ENCODE peak calls at places on chromosome 21, in four cellular contexts. E is IMR-90, Q is K562, S is GM12878. V is an unnamed sample.

GRCh38 chr21:39317134-39318090 is 4.0 kb upstream of the BRWD1 start:
- DNase-seq in E (no peak), Q (peak; percentile 57), S (no peak), V (no peak)

GRCh38 chr21:26943916-26944315 is 23.0 kb downstream of the ADAMTS5 start:
- DNase-seq in E (no peak), Q (no peak), S (no peak), V (no peak)

GRCh38 chr21:8991968-8992621 is 1529.3 kb upstream of the TPTE start:
- DNase-seq in E (no peak), Q (peak; percentile 40), S (no peak), V (no peak)

GRCh38 chr21:40128891-40129290 is 261.7 kb downstream of the PCP4 start:
- DNase-seq in E (no peak), Q (no peak), S (no peak), V (no peak)

GRCh38 chr21:44510508-44511218 is 29.3 kb downstream of the KRTAP10-1 start:
- DNase-seq in E (no peak), Q (peak; percentile 80), S (no peak), V (peak; percentile 33)

GRCh38 chr21:44059710-44060109 is 47.5 kb upstream of the PWP2 start:
- DNase-seq in E (no peak), Q (no peak), S (no peak), V (no peak)

GRCh38 chr21:26550357-26550756 is 22.7 kb downstream of the CYYR1 start:
- DNase-seq in E (no peak), Q (no peak), S (no peak), V (no peak)

GRCh38 chr21:39804264-39804663 is 59.3 kb downstream of the IGSF5 start:
- DNase-seq in E (no peak), Q (no peak), S (no peak), V (no peak)

GRCh38 chr21:41778974-41779600 is 12.2 kb upstream of the RIPK4 start:
- DNase-seq in E (no peak), Q (no peak), S (no peak), V (no peak)

GRCh38 chr21:41507521-41508414 is at the start of gene TMPRSS2:
- DNase-seq in E (no peak), Q (no peak), S (no peak), V (no peak)

GRCh38 chr21:25952306-25952705 is 217.5 kb downstream of the GABPA start:
- DNase-seq in E (no peak), Q (no peak), S (no peak), V (peak; percentile 91)

GRCh38 chr21:41374177-41374712 is 12.4 kb downstream of the MX2 start:
- DNase-seq in E (no peak), Q (no peak), S (no peak), V (no peak)

GRCh38 chr21:44054710-44055109 is 42.6 kb downstream of the TRAPPC10 start:
- DNase-seq in E (peak; percentile 56), Q (no peak), S (no peak), V (no peak)

GRCh38 chr21:17736072-17736471 is 83.1 kb downstream of the C21orf91 start:
- DNase-seq in E (no peak), Q (no peak), S (no peak), V (no peak)

GRCh38 chr21:44353200-44353970 is at the start of gene TRPM2:
- DNase-seq in E (no peak), Q (no peak), S (no peak), V (no peak)

GRCh38 chr21:38752051-38752505 is 53.7 kb upstream of the ETS2 start:
- DNase-seq in E (no peak), Q (no peak), S (no peak), V (no peak)

GRCh38 chr21:17612023-17612564 is 607 bp downstream of the BTG3 start:
- DNase-seq in E (peak; percentile 59), Q (no peak), S (no peak), V (no peak)

GRCh38 chr21:27371688-27372331 is 404.9 kb upstream of the ADAMTS5 start:
- DNase-seq in E (peak; percentile 71), Q (no peak), S (no peak), V (peak; percentile 29)

GRCh38 chr21:25862596-25862995 is 127.8 kb downstream of the GABPA start:
- DNase-seq in E (peak; percentile 39), Q (peak; percentile 40), S (no peak), V (no peak)

GRCh38 chr21:31347435-31348032 is 3.5 kb upstream of the TIAM1 start:
- DNase-seq in E (peak; percentile 50), Q (peak; percentile 29), S (no peak), V (no peak)

GRCh38 chr21:39007532-39007931 is 175.7 kb downstream of the PSMG1 start:
- DNase-seq in E (no peak), Q (no peak), S (no peak), V (no peak)

GRCh38 chr21:33971492-33972013 is 55.9 kb upstream of the ATP5PO start:
- DNase-seq in E (peak; percentile 22), Q (no peak), S (no peak), V (peak; percentile 12)
- TF ChIP-seq FOS in E (no peak), Q (no peak), S (no peak), V (no peak)

GRCh38 chr21:45529785-45530422 is 12.3 kb downstream of the SLC19A1 start:
- DNase-seq in E (no peak), Q (no peak), S (no peak), V (no peak)
- H3K36me3 ChIP-seq in E (peaks cover 19% of the 10 kb centered on the region), Q (peaks cover 92% of the 10 kb centered on the region), S (peaks cover 3% of the 10 kb centered on the region), V (peaks cover 2% of the 10 kb centered on the region)

GRCh38 chr21:28518620-28519019 is 474.1 kb downstream of the LTN1 start:
- DNase-seq in E (peak; percentile 35), Q (no peak), S (no peak), V (peak; percentile 79)

GRCh38 chr21:28523367-28523766 is 469.3 kb downstream of the LTN1 start:
- DNase-seq in E (no peak), Q (no peak), S (no peak), V (peak; percentile 78)

GRCh38 chr21:28516996-28517592 is 475.6 kb downstream of the LTN1 start:
- DNase-seq in E (no peak), Q (peak; percentile 11), S (peak; percentile 8), V (peak; percentile 32)

DNA sequence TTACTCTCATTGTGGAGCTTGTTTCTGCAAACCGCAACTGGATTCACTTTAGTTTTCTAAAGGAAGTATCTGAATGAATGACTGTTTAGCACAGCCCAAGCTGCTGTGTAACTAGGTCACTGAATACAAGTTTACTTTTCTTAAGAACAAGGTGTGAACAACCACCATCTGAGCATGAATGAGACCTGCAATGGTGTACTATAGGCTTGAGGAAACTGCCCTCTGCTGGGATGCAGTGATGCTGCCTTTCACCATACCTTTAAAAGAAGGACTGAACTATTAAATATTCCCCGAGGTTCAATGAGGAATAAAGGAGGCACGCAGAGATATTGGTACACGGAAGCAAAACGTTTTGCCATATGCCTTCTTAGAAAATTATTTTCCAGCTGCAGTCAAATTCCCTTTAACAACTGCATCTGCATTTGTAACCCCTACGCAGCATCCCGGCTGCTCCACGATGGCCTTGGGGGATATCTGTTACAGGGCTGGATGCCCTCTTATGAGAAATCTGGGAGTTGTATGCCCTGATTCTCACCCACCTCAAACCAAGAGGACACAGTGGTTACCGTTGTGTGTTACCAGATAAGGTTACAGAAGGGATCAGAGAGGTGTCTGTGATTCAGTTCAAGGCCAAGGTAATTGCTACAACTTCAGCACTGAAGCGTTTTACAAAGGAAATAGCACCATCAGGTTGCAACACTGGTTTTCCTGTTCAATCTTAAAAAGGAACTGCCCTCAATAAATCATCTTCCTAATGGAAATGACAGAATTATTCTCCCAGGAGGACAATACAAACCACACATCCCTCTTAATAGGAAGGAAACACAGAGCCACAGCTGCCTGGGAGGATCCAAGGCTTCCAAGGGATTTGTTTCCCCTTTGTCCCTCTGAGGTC is 470.5 kb downstream of the LTN1 start:
- DNase-seq in E (peak; percentile 79), Q (no peak), S (no peak), V (peak; percentile 88)
- TF ChIP-seq CTCF in E (peak; percentile 71), Q (no peak), S (no peak), V (peak; percentile 44)

DNA sequence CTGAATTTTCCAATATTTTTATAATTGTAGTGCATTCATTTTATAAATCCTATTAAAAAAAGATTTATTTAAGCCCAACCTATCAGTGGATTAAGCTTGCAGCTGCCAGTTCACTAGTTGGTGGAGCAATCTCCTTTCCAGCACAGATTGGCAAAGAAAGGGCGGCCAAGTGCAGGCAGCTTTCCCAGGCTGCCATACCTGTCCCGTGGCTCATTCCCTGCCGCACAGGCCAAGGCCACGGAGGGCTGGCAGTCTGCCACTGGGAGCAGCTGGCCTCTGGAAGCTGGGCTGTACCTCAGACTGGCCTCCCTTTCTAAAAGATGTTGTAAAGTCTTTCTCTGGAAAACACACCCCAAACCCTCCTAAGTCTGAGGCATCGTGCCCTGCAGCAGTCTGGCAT is 74.2 kb downstream of the SIM2 start:
- DNase-seq in E (peak; percentile 89), Q (no peak), S (no peak), V (peak; percentile 26)
- TF ChIP-seq FOS in E (no peak), Q (no peak), S (no peak), V (no peak)

GRCh38 chr21:46544824-46545223 is 60.1 kb downstream of the S100B start:
- DNase-seq in E (no peak), Q (no peak), S (no peak), V (no peak)

GRCh38 chr21:46544003-46544402 is 60.9 kb downstream of the S100B start:
- DNase-seq in E (no peak), Q (no peak), S (no peak), V (no peak)

GRCh38 chr21:46546799-46547198 is 58.1 kb downstream of the S100B start:
- DNase-seq in E (no peak), Q (no peak), S (no peak), V (no peak)

GRCh38 chr21:46545911-46546310 is 59.0 kb downstream of the S100B start:
- DNase-seq in E (no peak), Q (no peak), S (no peak), V (no peak)

DNA sequence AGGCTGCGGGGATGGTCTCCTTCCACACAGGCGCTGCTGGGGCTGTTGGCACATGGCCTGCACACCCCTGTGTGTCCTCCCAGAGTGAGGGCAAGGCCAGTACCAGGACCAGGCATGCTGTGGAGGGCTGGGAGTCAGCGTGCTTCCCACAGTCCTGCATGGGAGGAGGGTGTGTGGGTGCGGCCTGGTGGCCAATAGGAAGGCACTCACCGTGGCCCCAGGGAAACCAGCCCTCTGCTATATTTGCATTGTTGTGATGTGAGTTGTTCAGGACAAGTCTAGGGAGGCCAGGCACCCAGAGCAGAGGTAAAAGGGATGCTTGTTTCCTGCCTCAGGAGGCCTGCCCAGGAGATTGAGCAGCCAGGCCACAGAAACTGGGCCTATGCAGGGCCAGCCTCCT is 59.5 kb downstream of the S100B start:
- DNase-seq in E (peak; percentile 7), Q (no peak), S (no peak), V (no peak)
- H3K36me3 ChIP-seq in E (peaks cover 51% of the 10 kb centered on the region), Q (peaks cover 71% of the 10 kb centered on the region), S (peaks cover 17% of the 10 kb centered on the region), V (peaks cover 30% of the 10 kb centered on the region)

DNA sequence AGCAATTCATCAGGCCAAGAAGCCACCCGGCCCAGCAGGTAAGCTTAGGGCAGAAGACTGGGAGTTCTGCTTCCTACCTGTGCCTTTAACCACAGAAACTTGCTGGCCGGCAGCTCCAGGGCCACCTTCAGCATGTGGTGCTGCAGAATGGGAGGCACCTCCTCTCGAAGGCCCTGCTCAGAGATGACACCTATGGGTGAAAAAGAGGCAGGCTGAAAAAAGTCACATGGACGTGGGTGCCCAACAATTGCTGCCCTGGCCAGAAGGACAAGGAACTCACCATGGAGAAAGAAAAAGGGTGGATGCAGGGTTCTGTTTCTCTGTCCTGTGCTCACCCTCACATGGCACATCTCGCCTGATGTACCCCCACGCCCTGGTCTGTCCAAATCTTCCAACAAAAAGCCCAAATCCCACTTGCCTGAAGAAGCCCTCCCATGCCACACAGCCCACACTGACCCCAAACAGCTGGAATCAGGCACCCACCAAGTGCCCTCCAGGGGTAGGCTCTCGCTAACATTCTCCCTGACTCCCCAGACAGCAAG is 33.0 kb downstream of the URB1 start:
- DNase-seq in E (no peak), Q (no peak), S (no peak), V (no peak)
- TF ChIP-seq CTCF in E (peak; percentile 11), Q (peak; percentile 33), S (no peak), V (no peak)